ENCODE peak calls at places on chromosomes 11 and 22, in seven cellular contexts. R, Q, M, W, I, G and U are unnamed samples.

GRCh38 chr11:109864834-109865557 is 228.2 kb upstream of the ZC3H12C start:
- DNase-seq in G (no peak), I (no peak), R (no peak), W (no peak), M (no peak), Q (no peak), U (peak)

GRCh38 chr11:132099692-132100091 is 729.3 kb downstream of the NTM start:
- DNase-seq in W (no peak), G (no peak), Q (no peak), M (no peak), I (no peak), R (peak), U (no peak)

GRCh38 chr11:45045692-45046471 is 95.2 kb upstream of the TP53I11 start:
- DNase-seq in I (peak), W (no peak), Q (peak), M (peak), G (no peak), R (no peak), U (no peak)

GRCh38 chr22:24474221-24474620 is 20.9 kb upstream of the UPB1 start:
- DNase-seq in W (no peak), I (no peak), G (no peak), Q (no peak), R (no peak), M (peak), U (no peak)

GRCh38 chr11:29093416-29093815 is 923.4 kb downstream of the KCNA4 start:
- DNase-seq in I (no peak), M (no peak), G (no peak), W (no peak), R (no peak), Q (no peak), U (no peak)

GRCh38 chr22:32469799-32470212 is 4.8 kb upstream of the FBXO7 start:
- DNase-seq in Q (peak), G (no peak), M (peak), R (no peak), W (no peak), I (no peak), U (no peak)

GRCh38 chr22:23484651-23485050 is 95.4 kb downstream of the IGLL1 start:
- DNase-seq in G (no peak), I (no peak), W (no peak), R (no peak), Q (no peak), M (no peak), U (no peak)

GRCh38 chr11:126698576-126698975 is 302.0 kb downstream of the KIRREL3 start:
- DNase-seq in W (no peak), G (no peak), I (no peak), R (no peak), Q (no peak), M (no peak), U (no peak)

GRCh38 chr22:41538583-41538982 is 5.7 kb downstream of the POLR3H start:
- DNase-seq in M (no peak), R (no peak), I (no peak), W (no peak), Q (no peak), G (no peak), U (no peak)

GRCh38 chr22:46336119-46337078 is 885 bp downstream of the TRMU start:
- DNase-seq in G (no peak), Q (peak), I (peak), M (no peak), R (no peak), W (no peak), U (no peak)

GRCh38 chr11:97770570-97770969 is 1250.2 kb upstream of the CNTN5 start:
- DNase-seq in R (no peak), Q (no peak), W (no peak), M (no peak), I (no peak), G (no peak), U (no peak)

GRCh38 chr22:24424001-24424900 is 3.1 kb upstream of the ADORA2A start:
- DNase-seq in Q (no peak), M (no peak), I (peak), R (no peak), W (no peak), G (no peak), U (peak)

GRCh38 chr11:10606536-10607208 is 38.2 kb upstream of the LYVE1 start:
- DNase-seq in Q (no peak), M (no peak), W (peak), R (no peak), I (no peak), G (no peak), U (no peak)

GRCh38 chr11:33620423-33621120 is 80.1 kb downstream of the C11orf91 start:
- DNase-seq in W (no peak), M (no peak), Q (no peak), I (no peak), G (no peak), R (no peak), U (no peak)

GRCh38 chr11:45934580-45935318 is 12.3 kb downstream of the LARGE2 start:
- DNase-seq in R (no peak), W (no peak), Q (no peak), I (no peak), M (no peak), G (no peak), U (no peak)

GRCh38 chr11:100459791-100460190 is 227.3 kb upstream of the ARHGAP42 start:
- DNase-seq in W (no peak), Q (no peak), G (no peak), I (no peak), M (no peak), R (no peak), U (no peak)

GRCh38 chr11:58770627-58771457 is 39.1 kb upstream of the GLYAT start:
- DNase-seq in W (no peak), M (peak), G (no peak), Q (no peak), R (no peak), I (no peak), U (no peak)

GRCh38 chr11:65412271-65413076 is 10.1 kb upstream of the NEAT1 start:
- DNase-seq in Q (no peak), M (no peak), I (peak), R (no peak), G (no peak), W (no peak), U (no peak)

GRCh38 chr11:132784441-132784840 is 747.9 kb downstream of the OPCML start:
- DNase-seq in W (no peak), M (no peak), I (no peak), Q (no peak), G (no peak), R (no peak), U (no peak)

GRCh38 chr11:23252426-23252825 is 392.2 kb upstream of the CCDC179 start:
- DNase-seq in I (no peak), Q (no peak), R (no peak), W (no peak), G (no peak), M (no peak), U (no peak)

DNA sequence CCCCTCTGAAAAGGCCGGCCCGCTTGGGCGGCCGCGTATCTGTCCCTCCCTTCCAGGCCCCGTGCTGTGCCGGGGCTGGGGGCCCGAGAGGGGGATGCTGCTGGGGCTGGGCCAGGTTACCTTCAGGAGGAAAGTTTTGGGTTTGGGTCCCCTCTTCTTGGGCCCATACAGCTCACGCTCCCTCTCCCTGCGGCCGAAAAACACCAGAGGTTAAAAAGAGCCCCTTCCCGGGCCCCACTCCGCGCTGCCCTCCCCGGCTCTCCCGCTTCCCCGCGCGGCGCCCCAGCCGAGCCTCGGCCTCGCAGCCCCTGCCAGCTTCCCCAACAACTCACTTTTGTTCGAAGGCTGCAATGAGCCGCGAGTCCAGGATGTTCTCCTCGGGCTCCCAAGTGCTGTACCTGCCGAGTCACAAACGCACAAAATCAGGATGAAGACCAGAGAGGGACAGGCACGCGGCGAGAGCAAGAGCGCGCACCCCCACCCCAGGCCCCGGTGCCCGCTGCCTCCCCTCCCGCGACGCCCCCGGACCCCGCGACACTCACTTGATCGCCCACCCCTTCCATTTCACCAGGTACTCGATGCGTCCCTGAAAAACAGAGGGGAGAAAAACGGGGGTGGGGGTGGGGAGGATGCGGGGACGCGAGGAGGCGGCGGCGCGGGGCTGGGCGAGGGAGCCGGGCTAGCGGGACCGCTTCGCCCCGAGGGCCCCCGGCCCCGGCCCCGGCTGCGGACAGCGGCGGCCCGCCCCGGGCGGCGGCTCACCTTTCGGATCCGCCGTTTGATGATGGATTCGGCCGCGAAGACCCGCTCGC is 450 bp downstream of the CBX6 start:
- DNase-seq in M (no peak), W (no peak), Q (no peak), G (no peak), R (no peak), I (peak), U (no peak)
- TF ChIP-seq POLR2A in M (no peak), W (no peak), Q (no peak), G (no peak), R (no peak), I (no peak), U (no peak)

GRCh38 chr22:39574779-39575551 is 4.4 kb downstream of the CACNA1I start:
- DNase-seq in M (peak), R (no peak), I (no peak), Q (no peak), W (no peak), G (no peak), U (no peak)
- TF ChIP-seq POLR2AphosphoS5 in M (peak), R (no peak), I (no peak), Q (no peak), W (no peak), G (no peak), U (no peak)

GRCh38 chr11:813037-813436 is 3.3 kb downstream of the RPLP2 start:
- DNase-seq in I (no peak), Q (no peak), W (no peak), G (no peak), R (no peak), M (no peak), U (no peak)

GRCh38 chr11:813440-814096 is 3.8 kb downstream of the RPLP2 start:
- DNase-seq in I (no peak), M (no peak), G (no peak), W (no peak), R (no peak), Q (no peak), U (no peak)

GRCh38 chr11:810040-810567 is 337 bp downstream of the RPLP2 start:
- DNase-seq in Q (no peak), G (no peak), W (no peak), I (no peak), M (no peak), R (no peak), U (no peak)

GRCh38 chr11:812390-812789 is 2.6 kb downstream of the RPLP2 start:
- DNase-seq in Q (no peak), W (no peak), M (no peak), G (no peak), I (no peak), R (no peak), U (no peak)

GRCh38 chr11:811446-812245 is 1.9 kb downstream of the RPLP2 start:
- DNase-seq in M (no peak), I (no peak), G (no peak), W (no peak), Q (no peak), R (no peak), U (no peak)
- TF ChIP-seq POLR2A in M (no peak), I (no peak), G (no peak), W (no peak), Q (no peak), R (no peak), U (no peak)

GRCh38 chr22:42683599-42684283 is 34.5 kb upstream of the CYB5R3 start:
- DNase-seq in I (no peak), G (no peak), Q (peak), M (no peak), W (no peak), R (no peak), U (no peak)

GRCh38 chr22:42684462-42685195 is 35.4 kb upstream of the CYB5R3 start:
- DNase-seq in W (no peak), Q (no peak), I (no peak), M (no peak), R (no peak), G (no peak), U (no peak)

GRCh38 chr22:42688241-42688913 is 32.3 kb downstream of the A4GALT start:
- DNase-seq in W (no peak), Q (peak), R (no peak), I (no peak), M (no peak), G (no peak), U (no peak)

GRCh38 chr22:42686756-42687491 is 33.7 kb downstream of the A4GALT start:
- DNase-seq in W (no peak), M (no peak), R (no peak), I (no peak), Q (no peak), G (no peak), U (no peak)

GRCh38 chr22:42685941-42686666 is 34.6 kb downstream of the A4GALT start:
- DNase-seq in R (no peak), M (no peak), G (no peak), Q (peak), W (no peak), I (no peak), U (no peak)
- TF ChIP-seq POLR2AphosphoS5 in R (no peak), M (no peak), G (no peak), Q (no peak), W (no peak), I (peak), U (no peak)

GRCh38 chr11:68040121-68040956 is 1.5 kb downstream of the TCIRG1 start:
- DNase-seq in W (peak), I (peak), M (no peak), Q (peak), G (peak), R (peak), U (peak)
- TF ChIP-seq POLR2A in W (peak), I (no peak), M (no peak), Q (peak), G (no peak), R (no peak), U (no peak)

DNA sequence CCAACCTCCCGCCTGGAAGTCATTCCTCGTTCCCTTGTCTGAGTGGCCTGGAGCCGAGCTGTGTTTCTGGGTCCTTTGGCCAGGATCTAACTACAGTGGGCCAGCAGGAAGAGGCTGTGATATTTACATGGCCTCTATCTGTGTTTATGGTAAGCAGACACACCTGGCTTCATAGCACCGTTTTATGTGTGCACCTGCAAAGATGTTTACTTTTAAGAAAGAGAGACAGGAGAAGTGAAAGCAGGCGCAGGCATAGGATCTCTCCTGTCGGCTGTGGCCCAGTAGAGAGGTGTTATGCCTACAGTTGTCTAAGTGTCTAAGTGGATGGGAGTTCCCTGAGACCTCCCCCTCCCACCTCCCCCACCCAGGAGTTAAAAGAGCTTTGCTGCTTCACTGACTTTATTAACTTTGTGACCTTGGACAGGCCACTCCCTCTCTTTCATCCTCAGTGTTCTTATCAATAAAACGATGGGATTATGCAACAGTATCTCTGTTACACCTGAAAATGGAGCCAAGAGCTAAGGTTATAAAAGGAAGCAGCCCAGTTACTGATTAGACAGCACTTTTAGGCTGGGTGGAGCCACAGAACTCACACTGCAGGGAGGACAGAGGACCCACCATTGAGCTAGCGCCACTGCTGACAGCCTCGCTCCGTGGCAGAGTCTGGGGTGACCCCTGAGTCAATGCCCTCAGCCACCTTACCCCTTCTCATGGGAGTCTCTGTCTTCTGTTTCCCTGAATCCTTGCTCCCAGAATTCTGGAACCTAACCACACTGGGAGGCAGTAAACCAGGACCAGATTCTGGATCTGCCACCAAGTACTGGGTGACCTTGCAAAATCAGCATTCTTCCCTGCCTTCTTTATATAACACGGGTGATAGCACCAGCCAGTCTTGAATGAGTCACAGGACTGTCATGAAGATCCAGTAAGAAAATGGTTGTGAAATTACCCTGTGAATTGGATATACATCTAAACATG is 22.0 kb downstream of the ST14 start:
- DNase-seq in G (no peak), R (no peak), Q (peak), M (no peak), W (no peak), I (no peak), U (no peak)
- TF ChIP-seq POLR2AphosphoS5 in G (no peak), R (no peak), Q (no peak), M (no peak), W (no peak), I (no peak), U (no peak)

GRCh38 chr11:118930152-118930712 is 4.5 kb upstream of the BCL9L start:
- DNase-seq in R (peak), I (peak), Q (peak), W (peak), M (peak), G (peak), U (peak)
- TF ChIP-seq POLR2A in R (no peak), I (no peak), Q (peak), W (no peak), M (no peak), G (no peak), U (no peak)

GRCh38 chr11:123185326-123185725 is 9.7 kb downstream of the CLMP start:
- DNase-seq in W (no peak), Q (no peak), G (no peak), I (no peak), M (no peak), R (no peak), U (no peak)

GRCh38 chr11:123187670-123188507 is 7.2 kb downstream of the CLMP start:
- DNase-seq in M (no peak), G (no peak), R (no peak), I (no peak), Q (no peak), W (no peak), U (no peak)

GRCh38 chr11:123186291-123186690 is 8.8 kb downstream of the CLMP start:
- DNase-seq in W (no peak), I (no peak), M (no peak), Q (no peak), G (no peak), R (no peak), U (no peak)

GRCh38 chr11:123188508-123189165 is 6.4 kb downstream of the CLMP start:
- DNase-seq in I (no peak), Q (no peak), M (no peak), W (no peak), G (no peak), R (no peak), U (no peak)

GRCh38 chr11:123187221-123187620 is 7.8 kb downstream of the CLMP start:
- DNase-seq in M (no peak), G (no peak), I (no peak), R (no peak), W (no peak), Q (no peak), U (no peak)
- TF ChIP-seq POLR2AphosphoS5 in M (no peak), G (no peak), I (no peak), R (no peak), W (no peak), Q (no peak), U (no peak)